ENCODE peak calls at places on chromosomes 16 and 17, in four cellular contexts. T is HEK293T, U is K562, I is HepG2. L is an unnamed sample.

GRCh38 chr17:43740541-43740940 is 18.1 kb downstream of the SOST start:
- DNase-seq in T (no peak), U (no peak), I (no peak), L (no peak)

GRCh38 chr16:66365588-66365987 is 903 bp upstream of the CDH5 start:
- DNase-seq in T (no peak), U (no peak), I (no peak), L (no peak)

GRCh38 chr17:32927724-32928526 is at the start of gene TMEM98:
- DNase-seq in T (peak), U (peak), I (no peak), L (peak)

GRCh38 chr16:56513972-56514371 is 5.9 kb downstream of the BBS2 start:
- DNase-seq in T (peak), U (peak), I (peak), L (no peak)

GRCh38 chr16:81473066-81473488 is 28.5 kb downstream of the CMIP start:
- DNase-seq in T (no peak), U (no peak), I (no peak), L (no peak)

GRCh38 chr17:59565959-59566324 is 532 bp downstream of the DHX40 start:
- DNase-seq in T (peak), U (peak), I (peak), L (peak)

GRCh38 chr17:6102615-6103014 is 32.4 kb downstream of the WSCD1 start:
- DNase-seq in T (no peak), U (no peak), I (no peak), L (no peak)

GRCh38 chr16:84979516-84979915 is 31.8 kb downstream of the ZDHHC7 start:
- DNase-seq in T (no peak), U (no peak), I (no peak), L (no peak)

GRCh38 chr17:82232876-82233785 is 4.3 kb downstream of the SLC16A3 start:
- DNase-seq in T (no peak), U (no peak), I (no peak), L (no peak)

GRCh38 chr16:55324491-55325447 is 766 bp downstream of the IRX6 start:
- DNase-seq in T (peak), U (no peak), I (no peak), L (peak)

GRCh38 chr16:67356372-67356771 is 29.8 kb downstream of the LRRC36 start:
- DNase-seq in T (no peak), U (no peak), I (no peak), L (no peak)

GRCh38 chr17:64216030-64216384 is 47.1 kb downstream of the TEX2 start:
- DNase-seq in T (no peak), U (no peak), I (no peak), L (no peak)

GRCh38 chr16:85554114-85554790 is 58.9 kb upstream of the GSE1 start:
- DNase-seq in T (peak), U (peak), I (peak), L (no peak)

GRCh38 chr17:15920758-15921239 is 24.1 kb upstream of the ADORA2B start:
- DNase-seq in T (peak), U (peak), I (peak), L (peak)

GRCh38 chr17:39167492-39167891 is 1.5 kb upstream of the ARL5C start:
- DNase-seq in T (no peak), U (no peak), I (no peak), L (no peak)
- TF ChIP-seq ELF4 in T (no peak), U (no peak), I (no peak), L (no peak)

GRCh38 chr16:48887646-48888045 is 277.7 kb upstream of the N4BP1 start:
- DNase-seq in T (no peak), U (no peak), I (no peak), L (no peak)

GRCh38 chr16:48881272-48881671 is 271.3 kb upstream of the N4BP1 start:
- DNase-seq in T (no peak), U (no peak), I (no peak), L (no peak)

DNA sequence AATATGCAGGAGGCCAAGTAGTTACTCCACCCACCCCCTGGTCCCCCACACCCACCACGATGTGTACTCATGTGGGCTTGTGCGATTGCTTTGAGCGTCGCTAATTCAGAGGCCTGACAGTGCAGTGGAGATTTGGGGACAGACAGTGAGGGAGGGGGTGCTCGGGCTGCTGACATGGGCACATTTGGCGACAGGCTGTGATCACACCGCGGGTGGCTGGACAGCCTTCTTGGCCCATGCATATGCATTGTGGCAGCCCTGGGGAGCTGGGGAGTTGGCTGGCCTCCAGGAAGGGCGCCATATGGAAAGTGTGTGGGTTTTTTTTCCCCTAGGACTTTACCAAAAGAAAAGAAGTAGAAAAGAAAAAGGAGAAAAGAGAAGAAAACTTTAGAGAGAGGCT is 275.5 kb upstream of the N4BP1 start:
- DNase-seq in T (no peak), U (no peak), I (no peak), L (no peak)
- TF ChIP-seq ELF4 in T (no peak), U (no peak), I (no peak), L (no peak)

DNA sequence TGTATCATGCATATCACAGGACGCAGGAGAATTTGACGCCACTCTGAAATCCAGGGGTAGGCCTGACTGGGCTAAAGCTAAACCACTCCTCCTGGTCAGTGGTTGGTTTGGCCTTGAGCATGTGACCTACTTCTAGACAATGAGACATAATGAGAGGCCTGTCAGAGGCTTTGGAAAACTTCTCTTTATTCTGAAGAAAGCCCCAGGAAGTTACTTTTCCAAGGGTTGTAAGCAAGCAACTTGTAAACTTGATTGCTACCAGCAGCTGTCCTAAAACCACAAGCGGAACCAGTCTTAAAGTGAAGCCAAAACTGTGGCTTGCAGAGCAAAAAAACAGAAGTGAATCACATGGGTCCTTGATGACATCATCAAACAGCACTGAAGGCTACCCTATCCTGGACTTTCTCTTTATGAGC is 138.2 kb upstream of the COX10 start:
- DNase-seq in T (no peak), U (no peak), I (no peak), L (no peak)
- TF ChIP-seq ELF4 in T (no peak), U (no peak), I (no peak), L (no peak)

DNA sequence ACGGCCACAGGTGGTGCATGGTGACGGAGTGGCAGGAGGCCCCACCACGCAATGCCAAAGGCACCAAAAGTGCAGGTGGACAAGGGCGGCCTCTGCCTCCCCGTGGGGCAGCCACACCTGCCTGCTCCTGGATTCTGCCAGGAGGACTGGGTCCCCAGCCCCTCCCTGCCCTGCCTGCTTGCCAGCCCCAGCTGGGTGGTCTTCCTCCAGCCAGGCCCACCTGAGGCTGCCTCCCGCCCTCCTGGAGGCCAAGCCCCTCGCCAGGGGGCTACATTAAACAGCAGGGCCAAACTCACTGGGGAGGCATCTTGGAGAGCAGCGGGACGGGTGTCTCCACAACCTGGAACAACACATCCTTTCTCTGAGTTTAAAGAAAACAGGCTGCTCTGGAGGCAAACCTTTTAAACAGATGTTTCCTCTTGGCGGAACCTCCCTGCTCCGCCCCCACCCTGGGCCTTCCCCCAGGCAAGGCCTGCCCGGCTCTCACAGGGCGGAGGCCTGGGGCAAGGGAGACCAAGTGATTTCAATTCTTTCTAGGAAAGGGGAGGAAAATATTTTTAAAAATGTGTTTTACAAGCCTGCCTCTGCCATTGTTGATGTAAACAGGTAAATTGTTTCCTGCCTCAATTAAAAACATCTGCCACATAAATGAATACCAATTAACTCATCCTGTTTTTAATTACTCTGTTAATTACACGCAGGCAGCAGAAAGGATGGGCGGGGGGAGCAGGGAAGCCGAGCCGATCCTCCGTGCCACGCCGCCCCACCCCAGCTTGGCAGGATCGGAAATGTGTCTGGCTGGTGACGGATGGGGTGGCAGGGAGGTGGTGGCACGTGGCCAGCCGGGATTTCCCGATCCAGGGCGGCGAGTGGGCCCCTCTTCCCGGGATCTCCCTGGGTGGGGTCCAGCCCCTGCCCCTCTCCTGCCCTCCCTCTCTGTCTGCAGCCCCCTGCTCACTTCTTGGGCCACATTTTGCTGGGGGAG is 54.5 kb upstream of the PABPN1L start:
- DNase-seq in T (no peak), U (no peak), I (no peak), L (no peak)
- TF ChIP-seq ELF4 in T (no peak), U (no peak), I (no peak), L (no peak)

GRCh38 chr17:20189979-20190378 is 180.8 kb downstream of the SPECC1 start:
- DNase-seq in T (no peak), U (peak), I (no peak), L (no peak)
- TF ChIP-seq ELF4 in T (no peak), U (no peak), I (no peak), L (no peak)

DNA sequence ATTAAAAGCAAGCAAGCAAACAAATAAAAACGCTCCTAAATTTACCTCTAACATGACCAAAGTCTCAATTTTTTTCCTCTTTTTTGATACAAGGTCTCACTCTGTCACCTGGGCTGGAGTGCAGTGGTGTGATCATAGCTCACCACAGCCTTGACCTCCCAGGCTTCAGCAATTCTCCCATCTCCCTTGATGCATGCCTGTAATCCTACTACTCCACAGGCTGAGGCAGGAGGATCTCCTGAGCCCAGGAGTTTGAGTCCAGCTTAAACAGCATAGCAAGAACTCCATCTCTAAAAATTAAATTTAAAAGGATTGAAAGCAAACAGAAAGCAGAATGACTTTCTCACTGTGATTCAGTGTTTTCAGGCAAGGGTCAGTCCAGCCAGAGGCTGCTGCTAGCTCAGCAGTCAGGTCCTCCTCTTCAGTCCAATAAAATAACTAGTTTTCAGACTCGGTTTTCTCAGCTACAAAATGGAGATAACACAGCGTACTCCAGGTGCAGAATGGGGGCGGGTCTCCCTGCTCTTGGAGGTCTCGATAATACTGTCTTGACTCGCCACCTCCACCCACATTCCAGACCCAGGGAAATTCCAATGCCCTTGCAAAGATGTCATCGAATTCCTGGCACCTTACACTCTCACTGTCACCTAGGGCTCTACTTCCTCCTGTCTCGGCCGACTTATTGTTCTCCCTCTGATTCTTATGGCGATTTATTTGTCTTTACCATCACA is 20.7 kb upstream of the MRTFB start:
- DNase-seq in T (no peak), U (no peak), I (no peak), L (peak)
- TF ChIP-seq ELF4 in T (no peak), U (no peak), I (no peak), L (no peak)

GRCh38 chr17:61579961-61580360 is 11.1 kb downstream of the NACA2 start:
- DNase-seq in T (no peak), U (peak), I (peak), L (no peak)
- TF ChIP-seq ELF4 in T (no peak), U (no peak), I (no peak), L (no peak)

GRCh38 chr16:76222087-76222486 is 55.1 kb upstream of the CNTNAP4 start:
- DNase-seq in T (no peak), U (no peak), I (peak), L (no peak)

GRCh38 chr16:76228546-76229146 is 48.6 kb upstream of the CNTNAP4 start:
- DNase-seq in T (no peak), U (no peak), I (no peak), L (no peak)

GRCh38 chr16:76222853-76223252 is 54.3 kb upstream of the CNTNAP4 start:
- DNase-seq in T (no peak), U (no peak), I (no peak), L (no peak)

GRCh38 chr16:76226481-76226880 is 50.7 kb upstream of the CNTNAP4 start:
- DNase-seq in T (no peak), U (no peak), I (no peak), L (no peak)

DNA sequence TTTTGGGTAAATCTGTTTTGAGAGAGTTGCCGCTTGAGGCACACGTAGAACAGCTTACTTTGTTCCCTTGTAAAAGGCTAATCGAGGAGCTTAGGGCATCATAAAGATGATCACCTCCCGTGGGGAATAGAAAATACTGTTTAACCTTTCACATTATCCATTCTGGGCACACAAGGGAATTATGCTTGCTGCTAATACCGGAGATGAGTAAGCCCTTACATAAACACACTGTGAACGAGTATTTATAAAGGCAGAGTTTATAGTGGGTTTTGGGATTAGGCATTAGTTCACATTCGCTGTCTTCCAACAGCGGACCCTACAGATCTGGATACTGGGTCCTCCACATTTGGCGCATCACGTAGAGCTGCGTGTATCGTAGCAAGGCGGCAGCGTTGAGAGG is 51.2 kb upstream of the CNTNAP4 start:
- DNase-seq in T (no peak), U (no peak), I (no peak), L (no peak)
- TF ChIP-seq ELF4 in T (no peak), U (no peak), I (no peak), L (no peak)

L was measured in WTC11.